ENCODE peak calls at places on chromosome 5, in ten cellular contexts. One of them, this sample, is unnamed.

GRCh38 chr5:61409568-61409967 is 77.5 kb downstream of the ZSWIM6 start:
- DNase-seq in lower lobe of right lung: no peak
- DNase-seq in GM20000: no peak
- DNase-seq in GM13976: no peak
- DNase-seq in OCI-LY7: no peak
- DNase-seq in psoas muscle: no peak
- DNase-seq in progenitor cell of endocrine pancreas: no peak
- DNase-seq in omental fat pad: no peak
- DNase-seq in astrocyte of the cerebellum: peak; percentile 89
- DNase-seq in Panc1: no peak
- DNase-seq in this sample: no peak

GRCh38 chr5:134438268-134438622 is 26.6 kb upstream of the CDKN2AIPNL start:
- DNase-seq in lower lobe of right lung: no peak
- DNase-seq in GM20000: no peak
- DNase-seq in GM13976: no peak
- DNase-seq in OCI-LY7: no peak
- DNase-seq in psoas muscle: peak; percentile 68
- DNase-seq in progenitor cell of endocrine pancreas: no peak
- DNase-seq in omental fat pad: no peak
- DNase-seq in astrocyte of the cerebellum: peak; percentile 27
- DNase-seq in Panc1: no peak
- DNase-seq in this sample: no peak

GRCh38 chr5:160076997-160077396 is 42.3 kb downstream of the PWWP2A start:
- DNase-seq in lower lobe of right lung: no peak
- DNase-seq in GM20000: no peak
- DNase-seq in GM13976: no peak
- DNase-seq in OCI-LY7: no peak
- DNase-seq in psoas muscle: no peak
- DNase-seq in progenitor cell of endocrine pancreas: no peak
- DNase-seq in omental fat pad: no peak
- DNase-seq in astrocyte of the cerebellum: no peak
- DNase-seq in Panc1: no peak
- DNase-seq in this sample: no peak

GRCh38 chr5:170571885-170572284 is 68.1 kb downstream of the KCNIP1 start:
- DNase-seq in lower lobe of right lung: no peak
- DNase-seq in GM20000: no peak
- DNase-seq in GM13976: no peak
- DNase-seq in OCI-LY7: no peak
- DNase-seq in psoas muscle: no peak
- DNase-seq in progenitor cell of endocrine pancreas: no peak
- DNase-seq in omental fat pad: no peak
- DNase-seq in astrocyte of the cerebellum: no peak
- DNase-seq in Panc1: no peak
- DNase-seq in this sample: no peak

GRCh38 chr5:112419050-112419595 is at the start of gene EPB41L4A:
- DNase-seq in lower lobe of right lung: peak; percentile 43
- DNase-seq in GM20000: peak; percentile 39
- DNase-seq in GM13976: peak; percentile 34
- DNase-seq in OCI-LY7: no peak
- DNase-seq in psoas muscle: no peak
- DNase-seq in progenitor cell of endocrine pancreas: peak; percentile 42
- DNase-seq in omental fat pad: no peak
- DNase-seq in astrocyte of the cerebellum: no peak
- DNase-seq in Panc1: no peak
- DNase-seq in this sample: no peak

GRCh38 chr5:162837161-162837560 is 600.2 kb upstream of the CCNG1 start:
- DNase-seq in lower lobe of right lung: no peak
- DNase-seq in GM20000: no peak
- DNase-seq in GM13976: no peak
- DNase-seq in OCI-LY7: no peak
- DNase-seq in psoas muscle: no peak
- DNase-seq in progenitor cell of endocrine pancreas: no peak
- DNase-seq in omental fat pad: no peak
- DNase-seq in astrocyte of the cerebellum: no peak
- DNase-seq in Panc1: no peak
- DNase-seq in this sample: no peak

GRCh38 chr5:54721951-54722654 is 204.5 kb downstream of the SNX18 start:
- DNase-seq in lower lobe of right lung: no peak
- DNase-seq in GM20000: no peak
- DNase-seq in GM13976: no peak
- DNase-seq in OCI-LY7: no peak
- DNase-seq in psoas muscle: no peak
- DNase-seq in progenitor cell of endocrine pancreas: no peak
- DNase-seq in omental fat pad: no peak
- DNase-seq in astrocyte of the cerebellum: no peak
- DNase-seq in Panc1: no peak
- DNase-seq in this sample: no peak

GRCh38 chr5:121968910-121969607 is 7.3 kb downstream of the SRFBP1 start:
- DNase-seq in lower lobe of right lung: no peak
- DNase-seq in GM20000: no peak
- DNase-seq in GM13976: no peak
- DNase-seq in OCI-LY7: no peak
- DNase-seq in psoas muscle: no peak
- DNase-seq in progenitor cell of endocrine pancreas: no peak
- DNase-seq in omental fat pad: no peak
- DNase-seq in astrocyte of the cerebellum: peak; percentile 99
- DNase-seq in Panc1: peak; percentile 94
- DNase-seq in this sample: no peak

DNA sequence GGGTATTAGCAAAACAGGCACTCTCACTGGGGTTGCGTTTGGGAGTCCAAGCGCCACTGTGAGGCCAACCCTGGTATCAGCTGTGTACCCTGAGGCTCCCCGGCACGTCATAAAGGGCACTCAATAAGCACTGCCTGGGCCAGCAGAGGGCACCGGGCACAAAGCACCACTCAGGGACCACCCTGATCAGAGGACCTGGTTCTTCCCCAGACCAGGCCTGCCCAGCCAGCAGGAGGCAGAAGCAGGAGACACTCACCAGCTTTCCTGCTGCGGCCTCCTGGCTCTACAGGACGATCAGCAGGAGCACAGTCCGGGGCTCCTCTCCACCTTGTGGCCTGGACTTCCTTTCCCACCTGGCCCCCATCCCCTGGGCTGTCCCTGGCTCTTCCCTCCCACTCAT is 12.6 kb downstream of the MGAT1 start:
- DNase-seq in lower lobe of right lung: no peak
- DNase-seq in GM20000: no peak
- DNase-seq in GM13976: no peak
- DNase-seq in OCI-LY7: peak; percentile 44
- DNase-seq in psoas muscle: no peak
- DNase-seq in progenitor cell of endocrine pancreas: no peak
- DNase-seq in omental fat pad: no peak
- DNase-seq in astrocyte of the cerebellum: no peak
- DNase-seq in Panc1: no peak
- DNase-seq in this sample: peak; percentile 58
- TF ChIP-seq CTCF in lower lobe of right lung: no peak
- TF ChIP-seq CTCF in GM20000: peak; percentile 9
- TF ChIP-seq CTCF in GM13976: no peak
- TF ChIP-seq CTCF in OCI-LY7: peak; percentile 57
- TF ChIP-seq CTCF in psoas muscle: no peak
- TF ChIP-seq CTCF in progenitor cell of endocrine pancreas: no peak
- TF ChIP-seq CTCF in omental fat pad: no peak
- TF ChIP-seq CTCF in astrocyte of the cerebellum: no peak
- TF ChIP-seq CTCF in Panc1: peak; percentile 61
- TF ChIP-seq CTCF in this sample: peak; percentile 34

DNA sequence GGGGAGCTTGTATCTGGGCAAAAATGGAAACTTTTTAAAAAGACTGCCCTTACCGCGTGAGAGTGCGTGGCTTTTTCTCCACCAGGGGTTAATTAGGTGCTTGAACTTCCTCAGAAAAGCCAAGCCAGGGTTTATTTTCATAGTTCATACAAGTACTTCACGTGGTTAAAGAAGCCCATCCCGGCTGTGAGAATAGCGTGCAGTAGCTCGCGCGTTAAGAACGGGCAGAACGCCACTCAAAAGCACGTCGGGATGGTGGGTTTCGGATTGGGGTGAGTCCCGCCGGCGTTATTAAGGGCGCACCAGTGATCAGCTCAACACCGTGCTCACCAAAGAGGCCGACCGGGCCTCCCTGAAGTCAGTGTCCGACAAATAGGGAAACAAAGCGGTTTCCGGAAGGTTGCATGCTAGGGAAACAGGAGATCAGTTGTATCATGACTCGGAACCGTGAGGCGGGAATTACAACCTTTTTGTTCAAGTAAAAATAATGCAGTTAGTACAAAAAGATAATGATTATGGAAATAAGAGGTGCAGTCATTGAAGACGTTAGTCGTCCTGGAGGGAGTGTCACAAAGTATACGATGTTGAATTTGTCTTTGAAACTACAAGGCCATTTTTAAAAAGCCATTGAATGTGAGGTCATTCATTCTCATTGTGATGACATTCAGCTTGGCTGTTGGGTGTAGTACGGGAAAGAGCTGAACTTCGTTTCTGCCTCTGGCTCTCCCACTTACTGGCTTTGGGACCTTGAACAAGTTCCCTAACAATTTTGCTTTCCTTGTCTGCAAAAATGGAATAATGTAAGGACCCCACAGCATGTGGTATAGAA is 941 bp downstream of the SETD9 start:
- DNase-seq in lower lobe of right lung: peak; percentile 63
- DNase-seq in GM20000: peak; percentile 23
- DNase-seq in GM13976: peak; percentile 4
- DNase-seq in OCI-LY7: no peak
- DNase-seq in psoas muscle: peak; percentile 68
- DNase-seq in progenitor cell of endocrine pancreas: peak; percentile 12
- DNase-seq in omental fat pad: no peak
- DNase-seq in astrocyte of the cerebellum: no peak
- DNase-seq in Panc1: no peak
- DNase-seq in this sample: peak; percentile 80
- TF ChIP-seq CTCF in lower lobe of right lung: no peak
- TF ChIP-seq CTCF in GM20000: no peak
- TF ChIP-seq CTCF in GM13976: no peak
- TF ChIP-seq CTCF in OCI-LY7: no peak
- TF ChIP-seq CTCF in psoas muscle: no peak
- TF ChIP-seq CTCF in progenitor cell of endocrine pancreas: no peak
- TF ChIP-seq CTCF in omental fat pad: no peak
- TF ChIP-seq CTCF in astrocyte of the cerebellum: no peak
- TF ChIP-seq CTCF in Panc1: no peak
- TF ChIP-seq CTCF in this sample: no peak

DNA sequence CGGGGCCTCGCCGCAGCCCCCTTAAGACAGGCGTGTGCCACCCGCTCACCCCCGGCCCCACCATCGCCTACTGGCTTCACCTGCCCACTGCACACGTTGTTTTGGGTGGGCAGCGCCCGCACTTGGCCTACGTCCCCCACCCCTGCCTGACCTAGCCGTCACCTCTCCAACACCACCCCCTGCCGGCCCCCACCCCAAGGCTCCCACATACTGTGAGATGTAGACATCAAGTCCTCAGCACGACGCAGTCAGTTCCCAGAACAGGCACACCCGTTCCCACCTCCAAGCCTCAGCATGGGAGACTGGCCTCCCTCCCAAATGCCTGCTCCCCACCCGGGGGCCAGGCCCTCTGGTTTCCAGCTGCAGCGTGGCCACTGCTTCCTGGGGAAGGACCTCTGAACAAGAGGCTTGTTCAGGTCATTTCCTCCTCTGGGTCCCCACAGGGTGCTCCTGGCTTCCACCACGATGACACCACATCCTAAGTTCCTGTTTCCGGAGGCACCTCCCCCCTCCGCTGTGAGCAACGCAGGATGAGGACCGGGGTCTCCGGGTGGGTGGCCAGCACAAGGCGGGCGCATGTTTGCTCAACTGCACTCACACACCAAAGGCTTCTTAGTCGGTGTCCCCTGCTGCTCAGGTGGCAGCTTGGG is 11.3 kb downstream of the DBN1 start:
- DNase-seq in lower lobe of right lung: peak; percentile 62
- DNase-seq in GM20000: no peak
- DNase-seq in GM13976: no peak
- DNase-seq in OCI-LY7: no peak
- DNase-seq in psoas muscle: peak; percentile 74
- DNase-seq in progenitor cell of endocrine pancreas: no peak
- DNase-seq in omental fat pad: no peak
- DNase-seq in astrocyte of the cerebellum: no peak
- DNase-seq in Panc1: no peak
- DNase-seq in this sample: peak; percentile 88
- TF ChIP-seq CTCF in lower lobe of right lung: no peak
- TF ChIP-seq CTCF in GM20000: no peak
- TF ChIP-seq CTCF in GM13976: no peak
- TF ChIP-seq CTCF in OCI-LY7: no peak
- TF ChIP-seq CTCF in psoas muscle: no peak
- TF ChIP-seq CTCF in progenitor cell of endocrine pancreas: no peak
- TF ChIP-seq CTCF in omental fat pad: no peak
- TF ChIP-seq CTCF in astrocyte of the cerebellum: no peak
- TF ChIP-seq CTCF in Panc1: no peak
- TF ChIP-seq CTCF in this sample: no peak

DNA sequence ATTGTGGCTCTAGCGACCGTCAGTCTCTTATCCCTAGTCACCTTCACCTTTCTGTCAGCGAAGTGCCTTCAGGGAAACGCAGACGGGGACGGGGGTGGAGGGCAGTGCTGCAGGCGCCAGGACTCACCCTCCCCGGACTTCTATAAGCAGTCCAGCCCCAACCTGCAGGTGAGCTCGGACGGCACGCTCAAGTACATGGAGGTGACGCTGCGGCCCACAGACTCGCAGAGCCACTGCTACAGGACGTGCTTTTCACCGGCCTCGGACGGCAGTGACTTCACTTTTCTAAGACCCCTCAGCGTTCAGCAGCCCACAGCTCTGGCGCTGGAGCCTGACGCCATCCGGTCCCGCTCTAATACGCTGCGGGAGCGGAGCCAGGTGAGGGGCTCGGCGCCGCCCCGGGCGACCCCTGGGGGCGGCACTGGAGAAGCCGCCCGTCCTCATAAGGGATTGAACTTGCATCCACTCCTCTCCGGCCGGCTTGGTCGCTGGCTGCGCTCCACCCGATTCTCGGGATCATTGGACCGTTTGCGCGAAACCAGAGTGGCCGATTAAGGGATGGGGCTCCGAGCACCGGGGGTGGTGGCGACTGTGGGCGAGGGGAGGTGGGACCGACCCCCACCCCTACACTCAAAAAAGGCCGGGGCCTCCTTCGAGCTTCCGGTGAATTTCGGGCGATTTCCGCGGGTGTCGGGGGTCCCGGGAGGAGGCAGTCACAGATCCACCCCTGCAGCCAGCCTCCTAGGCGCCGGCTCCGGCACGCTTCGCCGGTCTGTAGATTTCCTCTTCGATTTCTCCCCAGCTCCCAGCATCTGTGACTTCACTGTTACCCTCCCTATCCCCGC is 2.7 kb downstream of the PCDHGC5 start:
- DNase-seq in lower lobe of right lung: no peak
- DNase-seq in GM20000: peak; percentile 31
- DNase-seq in GM13976: no peak
- DNase-seq in OCI-LY7: no peak
- DNase-seq in psoas muscle: no peak
- DNase-seq in progenitor cell of endocrine pancreas: no peak
- DNase-seq in omental fat pad: no peak
- DNase-seq in astrocyte of the cerebellum: no peak
- DNase-seq in Panc1: no peak
- DNase-seq in this sample: no peak
- TF ChIP-seq CTCF in lower lobe of right lung: no peak
- TF ChIP-seq CTCF in GM20000: no peak
- TF ChIP-seq CTCF in GM13976: no peak
- TF ChIP-seq CTCF in OCI-LY7: no peak
- TF ChIP-seq CTCF in psoas muscle: no peak
- TF ChIP-seq CTCF in progenitor cell of endocrine pancreas: no peak
- TF ChIP-seq CTCF in omental fat pad: no peak
- TF ChIP-seq CTCF in astrocyte of the cerebellum: no peak
- TF ChIP-seq CTCF in Panc1: no peak
- TF ChIP-seq CTCF in this sample: no peak

This sample was measured in NB4.